ENCODE peak calls at places on chromosomes 7 and 10, in six cellular contexts. Q is IMR-90, C is testis, A is breast epithelium, R is Peyer's patch, T is right lobe of liver. I is an unnamed sample. For H3K4me1, the result is how much of the 10 kb centered on the place peaks cover.

GRCh38 chr10:59512951-59513350 is 150.6 kb upstream of the FAM13C start:
- DNase-seq in R (no peak), Q (no peak), C (no peak), T (no peak), A (no peak), I (no peak)

GRCh38 chr7:100642534-100642907 is 1.2 kb upstream of the TFR2 start:
- DNase-seq in Q (no peak), A (no peak), C (no peak), T (peak), R (peak), I (no peak)

GRCh38 chr10:59892697-59893096 is 13.7 kb downstream of the CCDC6 start:
- DNase-seq in R (peak), T (no peak), A (no peak), Q (no peak), C (no peak), I (no peak)

GRCh38 chr7:71349583-71350481 is 217.9 kb downstream of the GALNT17 start:
- DNase-seq in T (no peak), Q (no peak), A (no peak), C (no peak), R (no peak), I (no peak)

GRCh38 chr10:28677889-28678686 is 767 bp downstream of the BAMBI start:
- DNase-seq in Q (peak), T (peak), A (no peak), R (no peak), C (peak), I (no peak)

GRCh38 chr7:47596502-47597202 is 14.7 kb upstream of the TNS3 start:
- DNase-seq in Q (no peak), R (no peak), C (no peak), T (peak), A (no peak), I (peak)

GRCh38 chr7:129665013-129665401 is 53.5 kb downstream of the NRF1 start:
- DNase-seq in C (no peak), R (no peak), Q (peak), A (peak), T (no peak), I (no peak)

GRCh38 chr10:116470768-116471415 is 43.2 kb downstream of the PNLIPRP3 start:
- DNase-seq in C (no peak), A (no peak), Q (no peak), T (peak), R (no peak), I (no peak)

GRCh38 chr10:49569031-49569765 is 30.3 kb upstream of the ERCC6 start:
- DNase-seq in C (no peak), R (no peak), Q (peak), T (no peak), A (no peak), I (no peak)

GRCh38 chr7:30699706-30700495 is 17.6 kb upstream of the CRHR2 start:
- DNase-seq in T (no peak), Q (no peak), R (no peak), C (no peak), A (no peak), I (no peak)

GRCh38 chr7:134619627-134620331 is 26.9 kb upstream of the BPGM start:
- DNase-seq in C (no peak), Q (peak), A (no peak), R (no peak), T (no peak), I (no peak)

GRCh38 chr7:150340024-150340749 is 1.2 kb downstream of the RARRES2 start:
- DNase-seq in Q (peak), T (peak), C (peak), A (no peak), R (no peak), I (no peak)

GRCh38 chr10:9296206-9296605 is 1241.7 kb downstream of the GATA3 start:
- DNase-seq in Q (no peak), R (no peak), A (no peak), C (no peak), T (no peak), I (no peak)

GRCh38 chr10:123272171-123272570 is 118.0 kb downstream of the BUB3 start:
- DNase-seq in R (no peak), A (no peak), T (no peak), C (no peak), Q (no peak), I (no peak)

GRCh38 chr10:91208645-91209044 is 11.8 kb upstream of the PCGF5 start:
- DNase-seq in A (no peak), R (no peak), Q (no peak), T (no peak), C (no peak), I (no peak)

GRCh38 chr7:20033621-20034200 is 183.5 kb downstream of the MACC1 start:
- DNase-seq in A (no peak), Q (peak), R (no peak), C (no peak), T (no peak), I (no peak)

GRCh38 chr7:106772655-106773108 is 92.4 kb upstream of the PIK3CG start:
- DNase-seq in C (no peak), R (no peak), T (no peak), Q (peak), A (no peak), I (no peak)

GRCh38 chr10:126634915-126635314 is 35.6 kb downstream of the C10orf90 start:
- DNase-seq in T (no peak), C (no peak), Q (no peak), R (no peak), A (peak), I (no peak)

GRCh38 chr7:137482466-137482865 is 138.9 kb upstream of the PTN start:
- DNase-seq in Q (no peak), T (no peak), R (no peak), C (no peak), A (no peak), I (no peak)

GRCh38 chr7:90538405-90538804 is 57.7 kb upstream of the CDK14 start:
- DNase-seq in C (no peak), A (no peak), R (no peak), Q (no peak), T (no peak), I (no peak)

GRCh38 chr10:6843477-6843876 is 263.4 kb upstream of the PRKCQ start:
- DNase-seq in R (peak), A (no peak), Q (no peak), T (no peak), C (no peak), I (no peak)

GRCh38 chr10:73263948-73264347 is 11.5 kb upstream of the MRPS16 start:
- DNase-seq in R (no peak), A (no peak), C (no peak), Q (peak), T (no peak), I (no peak)

GRCh38 chr10:107031981-107032699 is 132.4 kb downstream of the SORCS1 start:
- DNase-seq in A (no peak), Q (no peak), R (no peak), C (no peak), T (no peak), I (no peak)

GRCh38 chr7:30896783-30897617 is 14.7 kb upstream of the AQP1 start:
- DNase-seq in A (no peak), R (no peak), C (peak), T (peak), Q (no peak), I (no peak)

GRCh38 chr10:71771821-71772617 is 1.3 kb downstream of the VSIR start:
- DNase-seq in A (peak), T (no peak), Q (peak), C (peak), R (no peak), I (no peak)

GRCh38 chr10:132945125-132945893 is 2.9 kb upstream of the CFAP46 start:
- DNase-seq in T (no peak), R (no peak), C (no peak), A (no peak), Q (no peak), I (no peak)

GRCh38 chr10:112242769-112243168 is 40.4 kb upstream of the TECTB start:
- DNase-seq in R (no peak), T (no peak), Q (no peak), C (no peak), A (no peak), I (no peak)

DNA sequence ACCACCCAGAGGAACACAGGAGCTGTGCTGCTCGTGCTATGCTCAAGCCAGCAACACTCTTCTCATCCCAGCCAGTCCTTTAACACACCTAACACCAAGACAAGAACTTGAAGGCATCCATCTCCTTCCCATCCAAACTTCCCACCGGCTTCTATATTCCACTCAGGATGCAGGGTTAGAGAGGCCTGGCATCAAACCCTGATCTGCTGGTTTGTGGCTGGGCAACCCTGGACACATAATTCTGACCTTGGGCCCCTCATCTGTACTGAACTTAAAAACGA is 5.6 kb upstream of the MYO1G start:
- DNase-seq in A (no peak), T (no peak), C (no peak), R (no peak), Q (no peak), I (no peak)
- TF ChIP-seq POLR2A in A (no peak), T (no peak), C (no peak), R (no peak), Q (no peak), I (no peak)

DNA sequence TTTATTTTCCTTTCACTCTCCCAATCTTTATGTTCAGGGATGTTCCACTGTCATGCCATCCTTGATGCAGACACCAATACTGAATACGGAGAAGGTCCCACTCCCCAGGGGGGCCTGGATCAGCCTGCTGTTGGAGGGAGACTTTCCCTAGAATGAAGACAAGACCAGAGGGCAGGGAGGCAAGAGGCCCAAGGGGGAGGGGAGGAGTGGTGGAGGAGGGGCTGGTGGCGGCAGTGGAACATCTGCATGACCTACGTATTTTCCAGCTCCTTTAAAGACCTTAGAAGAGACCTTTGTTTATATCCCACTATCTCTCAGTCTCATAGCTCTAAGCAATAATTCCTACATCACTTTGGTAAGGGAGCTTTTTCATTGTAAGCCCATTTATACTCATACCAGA is 183.0 kb downstream of the HECW1 start:
- DNase-seq in T (no peak), C (no peak), A (no peak), R (no peak), Q (no peak), I (no peak)
- H3K4me1 ChIP-seq in T (under half), C (under half), A (under half), R (under half), Q (under half), I (under half)

GRCh38 chr10:22252801-22253577 is 35.2 kb upstream of the EBLN1 start:
- DNase-seq in T (peak), Q (no peak), A (no peak), R (peak), C (peak), I (no peak)

GRCh38 chr10:22252286-22252800 is 34.5 kb upstream of the EBLN1 start:
- DNase-seq in T (peak), Q (no peak), R (peak), C (peak), A (peak), I (peak)

GRCh38 chr10:22251751-22252285 is 34.0 kb upstream of the EBLN1 start:
- DNase-seq in C (peak), A (peak), R (peak), Q (no peak), T (peak), I (peak)

GRCh38 chr10:22250897-22251605 is 33.2 kb upstream of the EBLN1 start:
- DNase-seq in R (peak), T (no peak), A (no peak), Q (no peak), C (no peak), I (no peak)

GRCh38 chr10:22253578-22253882 is 35.7 kb upstream of the EBLN1 start:
- DNase-seq in R (peak), Q (no peak), A (peak), T (no peak), C (peak), I (peak)
- H3K4me3 ChIP-seq in R (peak), Q (no peak), A (peak), T (peak), C (peak), I (peak)

GRCh38 chr10:125159932-125160855 is at the start of gene CTBP2:
- DNase-seq in R (no peak), C (peak), T (peak), Q (no peak), A (peak), I (peak)

GRCh38 chr10:125162181-125162906 is 2.0 kb upstream of the CTBP2 start:
- DNase-seq in A (no peak), Q (no peak), T (no peak), C (no peak), R (no peak), I (no peak)

GRCh38 chr10:125161570-125162139 is 1.3 kb upstream of the CTBP2 start:
- DNase-seq in C (no peak), Q (peak), R (no peak), T (peak), A (no peak), I (no peak)

GRCh38 chr10:125159486-125159931 is 854 bp downstream of the CTBP2 start:
- DNase-seq in A (no peak), C (no peak), R (no peak), Q (no peak), T (peak), I (no peak)

DNA sequence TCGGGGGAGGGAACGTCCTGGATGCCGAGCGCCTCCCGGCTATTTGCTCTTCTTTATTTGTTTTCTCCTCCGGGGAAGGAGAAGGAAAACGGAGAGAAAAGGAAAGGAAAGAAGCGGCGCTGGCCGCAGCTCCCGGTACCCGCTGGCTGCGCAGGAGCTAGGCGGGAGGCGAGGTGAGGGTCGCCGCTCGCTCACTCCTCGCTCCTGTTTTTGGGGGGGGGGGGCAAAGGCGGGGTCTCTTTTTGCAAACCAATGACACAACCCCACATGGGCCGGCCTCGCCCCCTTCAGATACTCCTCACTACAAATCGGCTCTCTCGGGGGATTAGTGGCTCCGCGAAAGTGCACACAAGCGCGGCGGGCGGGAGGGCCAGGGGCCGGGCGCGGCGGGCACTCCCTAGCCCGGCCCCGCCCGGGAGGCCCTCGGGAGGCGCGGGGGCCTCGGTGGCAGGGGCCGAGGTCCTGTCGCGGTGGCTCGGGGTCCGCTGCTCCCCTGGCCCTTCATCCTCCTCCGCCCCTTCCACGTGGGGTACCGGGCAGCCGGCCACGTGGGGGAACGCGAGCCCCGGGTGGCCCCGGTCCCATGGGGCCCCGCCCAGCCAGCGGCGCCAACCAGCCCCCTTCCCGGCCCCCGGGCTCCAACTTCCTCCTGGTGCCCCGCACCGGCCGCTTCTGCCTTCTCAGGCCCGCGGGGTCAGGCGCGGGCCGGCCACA is 650 bp upstream of the CTBP2 start:
- DNase-seq in Q (peak), R (peak), C (peak), T (peak), A (peak), I (peak)
- TF ChIP-seq POLR2A in Q (peak), R (no peak), C (no peak), T (no peak), A (no peak), I (peak)

DNA sequence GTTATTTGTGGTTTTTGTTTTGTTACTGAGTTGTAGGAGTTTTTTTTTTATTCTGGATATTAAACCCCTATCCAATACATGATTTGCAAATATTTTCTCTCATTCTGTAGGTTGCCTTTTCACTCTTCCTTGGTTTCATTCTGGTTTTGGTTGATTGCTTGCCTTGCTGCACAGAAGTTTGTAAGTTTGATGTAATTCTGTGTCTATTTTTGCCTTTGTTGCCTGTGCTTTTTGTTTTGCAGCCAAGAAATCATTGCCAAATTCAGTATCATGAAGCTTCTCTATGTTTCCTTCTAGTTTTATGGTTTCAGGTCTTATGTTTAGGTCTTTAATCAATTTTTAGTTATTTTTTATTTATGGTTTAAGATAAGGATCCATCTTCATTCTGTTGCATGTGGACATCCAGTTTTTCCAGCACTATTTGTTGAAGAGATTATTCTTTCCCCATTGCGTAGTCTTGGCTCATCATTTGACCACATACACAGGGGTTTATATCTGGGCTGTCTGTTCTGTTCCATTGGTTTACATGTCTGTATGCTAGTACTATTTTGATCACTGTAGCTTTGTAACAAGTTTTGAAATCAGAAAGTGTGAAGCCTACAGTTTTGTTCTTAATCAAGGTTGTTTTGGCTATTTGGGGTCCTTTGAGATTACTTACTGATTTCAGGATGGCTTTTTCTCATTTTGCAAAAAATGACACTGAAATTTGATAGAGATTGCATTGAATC is 26.4 kb downstream of the BMPR1A start:
- DNase-seq in A (no peak), Q (no peak), C (no peak), R (no peak), T (no peak), I (no peak)
- H3K4me1 ChIP-seq in A (under half), Q (under half), C (under half), R (under half), T (under half), I (half or more)

DNA sequence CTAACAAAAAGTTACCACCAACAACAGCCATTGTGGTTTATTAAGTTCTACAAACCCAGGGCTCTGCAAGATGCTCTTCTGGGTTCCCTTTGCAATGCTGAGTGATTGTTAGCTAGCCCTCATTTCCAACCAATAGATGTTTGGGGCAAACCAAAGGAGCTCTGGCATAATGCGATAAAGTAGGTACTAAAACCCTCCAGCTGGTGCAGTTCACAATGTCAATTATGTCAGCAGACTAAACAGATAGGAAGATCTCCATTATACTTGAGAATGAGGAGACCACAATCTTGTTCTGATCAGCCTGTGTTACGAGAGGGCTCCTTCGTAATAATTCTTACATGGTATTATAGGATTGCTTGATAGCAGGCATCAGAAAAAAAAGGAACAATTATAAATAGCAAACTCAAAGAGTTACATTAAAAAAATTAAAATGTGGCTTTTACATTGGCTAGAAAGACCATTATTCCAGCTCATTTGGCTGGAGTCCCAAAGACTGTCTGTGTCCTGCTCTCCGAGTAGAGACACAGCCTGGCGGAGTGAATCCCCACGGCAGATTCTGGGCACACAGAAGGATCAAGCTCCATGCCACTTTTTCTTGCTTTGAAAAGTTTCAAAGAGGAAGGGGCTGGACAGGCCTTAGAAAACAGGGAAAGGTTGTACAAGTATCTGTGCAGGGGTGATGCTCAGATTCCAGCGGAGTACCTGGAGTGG is 93.8 kb downstream of the ZRANB1 start:
- DNase-seq in C (peak), R (no peak), T (no peak), Q (no peak), A (no peak), I (no peak)
- H3K4me3 ChIP-seq in C (no peak), R (no peak), T (no peak), Q (peak), A (no peak), I (no peak)

DNA sequence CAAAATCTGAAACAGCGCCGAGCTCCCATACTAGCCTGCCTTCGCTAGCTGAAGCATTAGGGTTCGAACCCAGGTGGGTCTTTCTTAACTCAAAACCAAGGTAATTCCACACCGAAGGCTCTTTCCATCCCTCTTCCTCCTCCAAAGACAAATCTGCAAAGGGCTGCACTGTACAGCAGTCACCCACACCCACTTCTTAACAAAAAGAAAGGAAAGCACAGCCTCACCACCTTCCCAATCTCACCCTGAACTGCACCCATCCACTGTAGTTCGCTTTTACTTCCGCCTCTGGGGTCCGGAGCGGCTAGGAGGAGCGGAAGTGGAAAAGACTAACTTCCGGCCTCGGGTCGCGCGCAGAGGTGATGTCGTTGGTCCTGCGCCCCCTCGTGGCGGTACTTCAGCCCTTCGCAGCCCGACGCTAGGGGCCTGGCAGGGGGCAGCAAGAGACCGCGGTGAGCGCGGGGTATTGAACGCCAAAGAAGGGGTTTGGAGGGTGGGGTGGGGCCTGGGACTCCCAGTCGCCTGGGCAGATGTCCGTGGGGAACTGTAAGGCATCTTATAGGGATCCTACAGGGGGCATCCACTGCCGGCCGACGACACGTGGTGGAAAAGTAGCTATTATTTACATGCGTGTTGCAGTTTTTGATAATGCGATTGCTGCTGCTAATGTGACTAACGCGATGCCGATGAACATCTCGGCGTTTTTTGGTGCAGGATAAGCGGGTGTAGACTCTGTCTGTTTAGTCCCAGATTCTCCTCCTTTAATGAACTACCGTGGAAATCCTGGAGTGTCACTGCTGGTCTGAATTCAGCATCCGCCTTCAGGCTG is at the start of gene MTERF1:
- DNase-seq in Q (peak), R (peak), A (peak), T (peak), C (peak), I (peak)
- TF ChIP-seq POLR2A in Q (peak), R (peak), A (no peak), T (peak), C (no peak), I (no peak)

GRCh38 chr7:83001362-83002040 is 161.2 kb downstream of the PCLO start:
- DNase-seq in T (no peak), R (no peak), C (no peak), A (no peak), Q (no peak), I (no peak)
- H3K4me1 ChIP-seq in T (under half), R (under half), C (under half), A (under half), Q (under half), I (under half)

I was measured in gastrocnemius medialis.